ENCODE peak calls at places on chromosomes 12 and 14, in nine cellular contexts. C is pancreas; J is left cardiac atrium; O is heart left ventricle; X is central memory CD8-positive, alpha-beta T cell; I is naive thymus-derived CD8-positive, alpha-beta T cell; F is mucosa of descending colon; Z is foreskin keratinocyte; D is aorta. E is an unnamed sample.

GRCh38 chr14:90660865-90661570 is 155.2 kb downstream of the TTC7B start:
- ATAC-seq in C (no peak), J (peak), O (peak), X (no peak), I (no peak), F (peak), Z (no peak), D (no peak), E (no peak)

GRCh38 chr12:55874465-55874864 is 31.7 kb upstream of the MMP19 start:
- ATAC-seq in C (peak), J (no peak), O (no peak), X (no peak), I (no peak), F (no peak), Z (no peak), D (no peak), E (no peak)

GRCh38 chr14:41785696-41786095 is 179.0 kb downstream of the LRFN5 start:
- ATAC-seq in C (no peak), J (no peak), O (no peak), X (no peak), I (no peak), F (no peak), Z (no peak), D (no peak), E (no peak)

GRCh38 chr14:101853455-101854018 is 92.0 kb downstream of the PPP2R5C start:
- ATAC-seq in C (no peak), J (no peak), O (peak), X (no peak), I (no peak), F (no peak), Z (no peak), D (no peak), E (no peak)

GRCh38 chr14:20551606-20552005 is 9.2 kb downstream of the RNASE9 start:
- ATAC-seq in C (no peak), J (no peak), O (no peak), X (no peak), I (no peak), F (no peak), Z (no peak), D (no peak), E (no peak)

GRCh38 chr14:60819575-60819974 is 85.0 kb downstream of the MNAT1 start:
- ATAC-seq in C (peak), J (no peak), O (no peak), X (no peak), I (no peak), F (peak), Z (no peak), D (no peak), E (no peak)

GRCh38 chr12:91203610-91204009 is 21.0 kb upstream of the DCN start:
- ATAC-seq in C (no peak), J (no peak), O (no peak), X (no peak), I (no peak), F (no peak), Z (no peak), D (no peak), E (no peak)

GRCh38 chr12:52522346-52523011 is 2.3 kb upstream of the KRT5 start:
- ATAC-seq in C (peak), J (peak), O (peak), X (no peak), I (no peak), F (no peak), Z (peak), D (no peak), E (no peak)